ENCODE peak calls at places on chromosomes 1 and 21, in five cellular contexts. One of them, this sample, is unnamed.

GRCh38 chr1:193109619-193110018 is 4.4 kb upstream of the GLRX2 start:
- DNase-seq in fibroblast of lung: no peak
- DNase-seq in fibroblast of mammary gland: no peak
- DNase-seq in uterus: no peak
- DNase-seq in progenitor cell of endocrine pancreas: no peak
- DNase-seq in this sample: no peak

GRCh38 chr1:183901748-183902341 is 96.9 kb downstream of the RGL1 start:
- DNase-seq in uterus: no peak
- DNase-seq in fibroblast of lung: no peak
- DNase-seq in progenitor cell of endocrine pancreas: no peak
- DNase-seq in fibroblast of mammary gland: no peak
- DNase-seq in this sample: no peak

GRCh38 chr1:67174716-67175284 is 8.5 kb downstream of the IL23R start:
- DNase-seq in fibroblast of lung: no peak
- DNase-seq in fibroblast of mammary gland: no peak
- DNase-seq in uterus: no peak
- DNase-seq in progenitor cell of endocrine pancreas: no peak
- DNase-seq in this sample: no peak

GRCh38 chr1:15155760-15156743 is 2.5 kb downstream of the TMEM51 start:
- DNase-seq in uterus: no peak
- DNase-seq in fibroblast of lung: no peak
- DNase-seq in progenitor cell of endocrine pancreas: no peak
- DNase-seq in fibroblast of mammary gland: no peak
- DNase-seq in this sample: no peak

GRCh38 chr1:177914603-177915002 is 55.3 kb downstream of the SEC16B start:
- DNase-seq in fibroblast of lung: peak; percentile 21
- DNase-seq in fibroblast of mammary gland: peak; percentile 56
- DNase-seq in progenitor cell of endocrine pancreas: no peak
- DNase-seq in uterus: no peak
- DNase-seq in this sample: no peak

GRCh38 chr1:180988221-180988826 is 34.3 kb downstream of the STX6 start:
- DNase-seq in fibroblast of lung: peak; percentile 25
- DNase-seq in fibroblast of mammary gland: no peak
- DNase-seq in progenitor cell of endocrine pancreas: no peak
- DNase-seq in uterus: no peak
- DNase-seq in this sample: no peak

GRCh38 chr1:111690306-111690617 is 48.9 kb downstream of the INKA2 start:
- DNase-seq in progenitor cell of endocrine pancreas: no peak
- DNase-seq in uterus: peak; percentile 64
- DNase-seq in fibroblast of mammary gland: peak; percentile 84
- DNase-seq in fibroblast of lung: peak; percentile 94
- DNase-seq in this sample: no peak

GRCh38 chr1:4016351-4017130 is 116.5 kb upstream of the C1orf174 start:
- DNase-seq in fibroblast of lung: no peak
- DNase-seq in fibroblast of mammary gland: no peak
- DNase-seq in uterus: no peak
- DNase-seq in progenitor cell of endocrine pancreas: no peak
- DNase-seq in this sample: peak; percentile 36

GRCh38 chr1:17551755-17552234 is 12.3 kb downstream of the ARHGEF10L start:
- DNase-seq in progenitor cell of endocrine pancreas: no peak
- DNase-seq in fibroblast of lung: peak; percentile 34
- DNase-seq in fibroblast of mammary gland: peak; percentile 80
- DNase-seq in uterus: no peak
- DNase-seq in this sample: no peak

GRCh38 chr1:18041685-18042355 is 65.8 kb upstream of the IGSF21 start:
- DNase-seq in progenitor cell of endocrine pancreas: no peak
- DNase-seq in fibroblast of lung: no peak
- DNase-seq in fibroblast of mammary gland: no peak
- DNase-seq in uterus: no peak
- DNase-seq in this sample: no peak

GRCh38 chr1:26530898-26531598 is 1.5 kb downstream of the RPS6KA1 start:
- DNase-seq in progenitor cell of endocrine pancreas: no peak
- DNase-seq in uterus: no peak
- DNase-seq in fibroblast of mammary gland: peak; percentile 40
- DNase-seq in fibroblast of lung: peak; percentile 72
- DNase-seq in this sample: no peak

GRCh38 chr1:200970771-200971427 is 52.6 kb downstream of the KIF21B start:
- DNase-seq in fibroblast of lung: no peak
- DNase-seq in fibroblast of mammary gland: no peak
- DNase-seq in progenitor cell of endocrine pancreas: no peak
- DNase-seq in uterus: no peak
- DNase-seq in this sample: no peak

GRCh38 chr1:109655624-109656519 is at the start of gene GSTM4:
- DNase-seq in uterus: peak; percentile 88
- DNase-seq in progenitor cell of endocrine pancreas: peak; percentile 64
- DNase-seq in fibroblast of mammary gland: peak; percentile 71
- DNase-seq in fibroblast of lung: peak; percentile 74
- DNase-seq in this sample: no peak

GRCh38 chr1:62841587-62842169 is 57.7 kb downstream of the ATG4C start:
- DNase-seq in fibroblast of lung: peak; percentile 42
- DNase-seq in fibroblast of mammary gland: peak; percentile 74
- DNase-seq in progenitor cell of endocrine pancreas: no peak
- DNase-seq in uterus: no peak
- DNase-seq in this sample: no peak

GRCh38 chr1:213657040-213657439 is 330.7 kb upstream of the PROX1 start:
- DNase-seq in progenitor cell of endocrine pancreas: no peak
- DNase-seq in fibroblast of lung: no peak
- DNase-seq in uterus: no peak
- DNase-seq in fibroblast of mammary gland: no peak
- DNase-seq in this sample: no peak

GRCh38 chr1:33706634-33707255 is 157.1 kb upstream of the HMGB4 start:
- DNase-seq in fibroblast of lung: no peak
- DNase-seq in progenitor cell of endocrine pancreas: no peak
- DNase-seq in fibroblast of mammary gland: no peak
- DNase-seq in uterus: no peak
- DNase-seq in this sample: no peak

GRCh38 chr1:3924871-3925655 is 25.0 kb upstream of the C1orf174 start:
- DNase-seq in fibroblast of lung: no peak
- DNase-seq in progenitor cell of endocrine pancreas: no peak
- DNase-seq in uterus: no peak
- DNase-seq in fibroblast of mammary gland: peak; percentile 19
- DNase-seq in this sample: no peak

GRCh38 chr1:60173006-60173405 is 99.4 kb upstream of the C1orf87 start:
- DNase-seq in fibroblast of lung: no peak
- DNase-seq in progenitor cell of endocrine pancreas: no peak
- DNase-seq in uterus: no peak
- DNase-seq in fibroblast of mammary gland: no peak
- DNase-seq in this sample: no peak
- TF ChIP-seq CTCF in fibroblast of lung: no peak
- TF ChIP-seq CTCF in progenitor cell of endocrine pancreas: no peak
- TF ChIP-seq CTCF in uterus: no peak
- TF ChIP-seq CTCF in fibroblast of mammary gland: no peak
- TF ChIP-seq CTCF in this sample: no peak

GRCh38 chr1:32241011-32241763 is 5.8 kb upstream of the FAM167B start:
- DNase-seq in fibroblast of mammary gland: peak; percentile 19
- DNase-seq in uterus: peak; percentile 67
- DNase-seq in progenitor cell of endocrine pancreas: peak; percentile 39
- DNase-seq in fibroblast of lung: peak; percentile 68
- DNase-seq in this sample: no peak

GRCh38 chr1:32239790-32240139 is 7.3 kb upstream of the FAM167B start:
- DNase-seq in fibroblast of lung: no peak
- DNase-seq in fibroblast of mammary gland: no peak
- DNase-seq in progenitor cell of endocrine pancreas: peak; percentile 44
- DNase-seq in uterus: no peak
- DNase-seq in this sample: no peak

GRCh38 chr1:32239335-32239734 is 7.7 kb upstream of the FAM167B start:
- DNase-seq in uterus: no peak
- DNase-seq in fibroblast of lung: no peak
- DNase-seq in fibroblast of mammary gland: no peak
- DNase-seq in progenitor cell of endocrine pancreas: no peak
- DNase-seq in this sample: no peak

GRCh38 chr1:32240140-32240951 is 6.7 kb upstream of the FAM167B start:
- DNase-seq in uterus: peak; percentile 84
- DNase-seq in fibroblast of lung: peak; percentile 58
- DNase-seq in progenitor cell of endocrine pancreas: peak; percentile 84
- DNase-seq in fibroblast of mammary gland: no peak
- DNase-seq in this sample: peak; percentile 80

GRCh38 chr1:32242341-32242851 is 4.6 kb upstream of the FAM167B start:
- DNase-seq in fibroblast of mammary gland: no peak
- DNase-seq in uterus: peak; percentile 29
- DNase-seq in progenitor cell of endocrine pancreas: no peak
- DNase-seq in fibroblast of lung: no peak
- DNase-seq in this sample: no peak
- TF ChIP-seq CTCF in fibroblast of mammary gland: no peak
- TF ChIP-seq CTCF in uterus: no peak
- TF ChIP-seq CTCF in progenitor cell of endocrine pancreas: no peak
- TF ChIP-seq CTCF in fibroblast of lung: no peak
- TF ChIP-seq CTCF in this sample: no peak

GRCh38 chr1:217053666-217054065 is 330.4 kb upstream of the ESRRG start:
- DNase-seq in fibroblast of lung: no peak
- DNase-seq in fibroblast of mammary gland: no peak
- DNase-seq in progenitor cell of endocrine pancreas: no peak
- DNase-seq in uterus: no peak
- DNase-seq in this sample: no peak

GRCh38 chr1:217049081-217049480 is 325.9 kb upstream of the ESRRG start:
- DNase-seq in fibroblast of mammary gland: no peak
- DNase-seq in progenitor cell of endocrine pancreas: no peak
- DNase-seq in fibroblast of lung: no peak
- DNase-seq in uterus: no peak
- DNase-seq in this sample: no peak

GRCh38 chr1:217052196-217052595 is 329.0 kb upstream of the ESRRG start:
- DNase-seq in fibroblast of lung: no peak
- DNase-seq in fibroblast of mammary gland: no peak
- DNase-seq in progenitor cell of endocrine pancreas: no peak
- DNase-seq in uterus: no peak
- DNase-seq in this sample: no peak

DNA sequence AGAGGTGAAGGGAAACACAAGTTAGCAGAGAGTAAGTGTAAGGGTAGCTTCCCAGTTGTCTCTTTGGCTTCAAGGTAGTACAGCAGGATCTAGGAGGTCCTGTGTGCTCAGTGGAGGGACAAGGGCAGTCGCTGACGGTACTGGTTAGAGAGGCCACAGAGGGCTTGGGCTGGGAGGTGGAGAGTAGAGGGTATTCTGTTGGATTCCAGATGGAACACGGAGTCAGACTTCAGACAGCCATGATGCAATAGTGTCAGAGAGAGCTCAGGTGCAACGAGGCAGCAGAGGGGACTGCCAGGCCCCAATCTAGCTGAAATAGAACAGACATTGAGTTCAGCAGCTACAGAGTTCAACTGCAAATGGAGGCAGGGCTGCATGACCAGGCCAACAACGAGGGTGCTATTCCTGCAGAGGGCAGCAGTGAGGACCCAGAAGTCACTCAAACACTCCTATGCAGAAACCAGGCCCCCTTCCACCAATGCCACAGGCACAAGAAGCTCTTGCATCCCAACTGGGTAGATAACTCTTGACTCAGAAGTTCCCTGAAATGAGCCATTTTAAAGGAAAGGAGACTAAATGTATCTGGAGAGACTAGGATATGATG is 325.0 kb upstream of the ESRRG start:
- DNase-seq in uterus: no peak
- DNase-seq in fibroblast of mammary gland: no peak
- DNase-seq in progenitor cell of endocrine pancreas: no peak
- DNase-seq in fibroblast of lung: no peak
- DNase-seq in this sample: no peak
- TF ChIP-seq CTCF in uterus: no peak
- TF ChIP-seq CTCF in fibroblast of mammary gland: peak; percentile 3
- TF ChIP-seq CTCF in progenitor cell of endocrine pancreas: peak; percentile 22
- TF ChIP-seq CTCF in fibroblast of lung: no peak
- TF ChIP-seq CTCF in this sample: peak; percentile 38

DNA sequence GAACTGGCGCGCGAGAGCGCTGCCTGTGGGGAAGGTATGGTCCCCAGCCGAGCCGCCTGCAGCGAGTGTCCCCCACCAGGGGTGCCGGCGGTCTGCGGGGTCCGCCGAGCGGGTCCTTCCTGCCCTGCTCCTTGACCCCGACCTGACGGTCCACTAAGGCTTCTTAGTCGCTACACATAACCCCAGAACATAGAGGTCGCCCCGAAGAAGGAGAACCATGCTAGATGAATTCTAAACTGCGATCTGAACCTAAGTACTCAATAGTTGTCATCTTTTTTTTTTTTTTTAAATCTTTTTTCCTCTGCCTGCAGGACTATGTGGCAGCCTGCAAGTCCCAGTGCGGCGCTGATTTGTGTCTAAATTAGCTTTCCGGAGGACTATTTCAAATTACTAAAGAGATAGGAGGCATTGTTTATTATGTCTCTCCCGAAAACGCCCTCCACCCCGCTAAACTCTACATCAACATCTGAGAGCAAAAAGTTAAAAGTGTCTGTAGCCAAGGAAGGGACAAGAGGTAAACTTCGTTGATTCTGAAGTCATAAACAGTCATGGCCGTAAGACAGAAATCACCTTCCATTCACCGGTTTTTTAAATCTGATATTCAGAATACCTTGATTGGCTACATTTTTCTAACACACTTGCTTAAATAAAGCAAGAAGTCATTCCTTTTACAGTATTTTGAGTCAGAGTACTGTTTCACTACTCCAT is 476 bp downstream of the AXDND1 start:
- DNase-seq in fibroblast of mammary gland: peak; percentile 11
- DNase-seq in uterus: no peak
- DNase-seq in fibroblast of lung: peak; percentile 17
- DNase-seq in progenitor cell of endocrine pancreas: no peak
- DNase-seq in this sample: no peak
- TF ChIP-seq CTCF in fibroblast of mammary gland: no peak
- TF ChIP-seq CTCF in uterus: no peak
- TF ChIP-seq CTCF in fibroblast of lung: no peak
- TF ChIP-seq CTCF in progenitor cell of endocrine pancreas: peak; percentile 20
- TF ChIP-seq CTCF in this sample: peak; percentile 23

DNA sequence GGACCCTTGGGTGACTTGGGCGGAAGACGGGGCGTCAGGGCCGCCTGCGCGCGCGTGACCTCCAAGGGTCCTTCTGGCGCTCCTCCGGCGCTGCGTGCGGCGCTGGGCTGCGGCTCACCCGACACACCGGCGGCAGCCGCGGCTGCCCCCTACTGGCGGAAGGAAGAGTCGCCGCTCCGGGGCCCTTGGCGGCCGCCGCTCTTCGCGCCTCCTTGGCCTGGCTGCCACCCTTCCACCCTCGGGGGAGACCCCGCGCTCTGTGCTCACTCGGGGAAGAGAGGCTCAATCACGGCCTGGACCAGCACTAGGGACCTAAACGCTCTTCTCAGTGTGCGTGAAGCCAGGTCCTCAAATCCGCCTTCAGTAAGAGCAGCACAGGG is 89.7 kb downstream of the DMRTA2 start:
- DNase-seq in fibroblast of lung: peak; percentile 2
- DNase-seq in fibroblast of mammary gland: peak; percentile 13
- DNase-seq in uterus: no peak
- DNase-seq in progenitor cell of endocrine pancreas: peak; percentile 52
- DNase-seq in this sample: no peak
- TF ChIP-seq CTCF in fibroblast of lung: peak; percentile 41
- TF ChIP-seq CTCF in fibroblast of mammary gland: peak; percentile 40
- TF ChIP-seq CTCF in uterus: peak; percentile 27
- TF ChIP-seq CTCF in progenitor cell of endocrine pancreas: peak; percentile 67
- TF ChIP-seq CTCF in this sample: peak; percentile 72

DNA sequence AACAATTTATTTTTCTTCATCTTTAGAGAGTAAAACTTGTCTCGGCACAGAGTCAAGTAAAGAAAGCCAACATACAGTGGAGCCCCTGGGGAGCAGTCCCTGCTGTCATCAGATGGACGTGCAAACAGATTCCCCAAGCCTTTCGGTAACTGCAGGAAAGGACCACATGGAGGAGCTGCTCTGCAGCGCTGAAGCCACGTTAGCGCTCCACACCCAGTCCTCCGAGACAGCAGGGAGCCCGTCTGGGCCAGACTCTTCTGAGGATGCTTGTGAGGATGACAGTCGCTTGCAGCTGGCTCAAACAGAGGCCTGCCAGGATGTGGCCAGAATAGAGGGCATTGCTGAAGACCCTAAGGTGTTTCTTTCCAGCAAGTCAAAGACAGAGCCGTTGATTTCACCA is 77.1 kb upstream of the SCCPDH start:
- DNase-seq in fibroblast of mammary gland: peak; percentile 73
- DNase-seq in fibroblast of lung: peak; percentile 62
- DNase-seq in uterus: no peak
- DNase-seq in progenitor cell of endocrine pancreas: peak; percentile 13
- DNase-seq in this sample: no peak
- TF ChIP-seq CTCF in fibroblast of mammary gland: peak; percentile 65
- TF ChIP-seq CTCF in fibroblast of lung: peak; percentile 77
- TF ChIP-seq CTCF in uterus: peak; percentile 16
- TF ChIP-seq CTCF in progenitor cell of endocrine pancreas: peak; percentile 62
- TF ChIP-seq CTCF in this sample: peak; percentile 66

GRCh38 chr21:36478941-36479340 is 981 bp downstream of the CLDN14 start:
- DNase-seq in uterus: no peak
- DNase-seq in fibroblast of lung: peak; percentile 55
- DNase-seq in fibroblast of mammary gland: no peak
- DNase-seq in progenitor cell of endocrine pancreas: no peak
- DNase-seq in this sample: no peak
- TF ChIP-seq CTCF in uterus: no peak
- TF ChIP-seq CTCF in fibroblast of lung: peak; percentile 10
- TF ChIP-seq CTCF in fibroblast of mammary gland: no peak
- TF ChIP-seq CTCF in progenitor cell of endocrine pancreas: peak; percentile 30
- TF ChIP-seq CTCF in this sample: peak; percentile 38

This sample was measured in type B pancreatic cell.